ENCODE peak calls at places on chromosomes 13 and 19, in four cellular contexts. M, G, I and D are unnamed samples.

GRCh38 chr13:99982741-99983400 is 1.3 kb downstream of the ZIC2 start:
- DNase-seq in I (no peak), M (no peak), G (no peak), D (no peak)

GRCh38 chr19:29749450-29749849 is 34.4 kb upstream of the C19orf12 start:
- DNase-seq in G (no peak), I (no peak), M (no peak), D (no peak)

GRCh38 chr19:3365447-3366103 is 808 bp upstream of the NFIC start:
- DNase-seq in G (no peak), I (no peak), M (no peak), D (no peak)

GRCh38 chr13:59447031-59447430 is 716.7 kb downstream of the DIAPH3 start:
- DNase-seq in G (no peak), M (no peak), I (no peak), D (no peak)

GRCh38 chr13:41065098-41065497 is 3.8 kb downstream of the WBP4 start:
- DNase-seq in M (no peak), G (no peak), I (no peak), D (no peak)

GRCh38 chr13:74414458-74414857 is 280.3 kb upstream of the KLF12 start:
- DNase-seq in G (no peak), I (no peak), M (no peak), D (no peak)

GRCh38 chr13:41678320-41678719 is 221.0 kb downstream of the RGCC start:
- DNase-seq in M (no peak), I (no peak), G (no peak), D (no peak)

GRCh38 chr19:41998246-41999020 is 4.4 kb upstream of the ATP1A3 start:
- DNase-seq in I (peak), G (no peak), M (peak), D (peak)

GRCh38 chr13:92966900-92967299 is 259.7 kb upstream of the GPC6 start:
- DNase-seq in G (no peak), M (no peak), I (no peak), D (no peak)

DNA sequence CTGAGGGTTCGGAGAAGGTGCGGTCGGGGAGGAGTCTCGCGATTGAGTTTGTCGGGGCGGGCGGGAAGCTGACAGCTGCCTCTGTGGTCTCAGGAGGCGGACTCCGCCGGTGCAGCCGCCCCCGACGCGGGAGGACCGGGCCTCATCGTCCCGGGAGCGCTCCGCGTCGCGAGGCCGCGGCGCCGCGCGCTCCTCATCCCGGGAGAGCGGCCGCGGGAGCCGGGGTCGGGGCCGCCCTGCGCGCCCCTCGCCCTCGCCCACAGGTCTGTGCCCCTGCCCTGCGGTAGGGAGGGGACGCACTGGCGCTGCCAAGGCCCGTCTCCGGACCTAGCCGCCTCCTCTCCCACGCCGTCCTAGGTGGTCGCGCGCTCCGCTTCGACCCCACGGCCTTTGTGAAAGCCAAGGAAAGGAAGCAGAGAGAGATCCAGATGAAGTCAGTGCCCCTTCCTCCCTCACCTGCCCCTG is 6.9 kb downstream of the PGLYRP1 start:
- DNase-seq in M (no peak), G (no peak), I (no peak), D (no peak)
- TF ChIP-seq FOXK2 in M (no peak), G (no peak), I (no peak), D (no peak)

GRCh38 chr19:7211191-7211988 is 82.8 kb downstream of the INSR start:
- DNase-seq in M (no peak), G (no peak), I (no peak), D (no peak)
- TF ChIP-seq FOXK2 in M (no peak), G (no peak), I (no peak), D (no peak)

DNA sequence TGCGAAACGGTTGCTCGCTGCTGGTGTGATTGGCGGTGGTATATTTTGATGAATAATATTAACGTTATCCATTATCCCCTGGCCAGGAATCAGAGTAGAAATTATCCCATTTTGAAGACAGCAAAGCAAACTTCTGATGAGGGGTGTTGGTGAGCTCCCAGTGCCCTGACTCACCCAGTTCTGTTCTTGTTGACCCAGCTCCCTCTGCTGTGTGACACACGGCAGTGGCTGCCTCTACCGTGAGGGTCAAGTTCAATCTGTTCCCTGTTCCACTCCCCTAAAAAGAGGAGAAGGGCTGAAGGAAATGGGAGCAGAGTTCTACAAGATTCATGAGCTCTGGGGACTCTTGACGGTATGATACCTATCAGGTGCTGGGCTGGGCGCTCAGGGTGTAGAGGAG is 2.0 kb downstream of the CAMSAP3 start:
- DNase-seq in M (no peak), I (no peak), G (no peak), D (peak)
- TF ChIP-seq FOXK2 in M (no peak), I (no peak), G (no peak), D (no peak)

DNA sequence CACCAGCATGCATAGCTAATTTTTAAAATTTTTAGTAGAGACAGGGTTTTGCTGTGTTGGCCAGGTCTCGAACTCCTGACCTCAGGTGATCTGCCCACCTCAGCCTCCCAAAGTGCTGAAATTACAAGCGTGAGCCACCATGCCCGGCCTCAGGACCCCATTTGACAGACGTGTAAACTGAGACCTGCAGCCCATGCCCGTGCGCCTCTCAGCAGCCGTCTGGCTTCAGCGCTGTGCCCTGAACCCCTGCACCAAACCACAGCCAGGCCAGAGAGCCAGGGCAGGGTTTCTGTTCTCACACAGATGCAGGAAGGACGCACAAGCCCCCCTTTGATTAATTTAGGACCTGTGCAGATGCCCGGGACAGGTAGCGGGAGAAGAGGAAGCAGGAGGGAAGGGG is 7.3 kb upstream of the FFAR1 start:
- DNase-seq in M (no peak), G (no peak), I (no peak), D (no peak)
- TF ChIP-seq FOXK2 in M (no peak), G (no peak), I (no peak), D (no peak)

GRCh38 chr19:39399684-39400465 is 6.8 kb upstream of the ZFP36 start:
- DNase-seq in G (no peak), I (no peak), M (no peak), D (no peak)

GRCh38 chr19:39397360-39398296 is 6.5 kb downstream of the MED29 start:
- DNase-seq in G (no peak), I (peak), M (peak), D (peak)

GRCh38 chr19:39401549-39402416 is 4.9 kb upstream of the ZFP36 start:
- DNase-seq in I (no peak), G (no peak), M (no peak), D (peak)

GRCh38 chr19:39400997-39401548 is 5.6 kb upstream of the ZFP36 start:
- DNase-seq in M (no peak), I (no peak), G (no peak), D (no peak)

GRCh38 chr19:39398297-39398864 is 7.2 kb downstream of the MED29 start:
- DNase-seq in G (no peak), M (no peak), I (no peak), D (peak)
- TF ChIP-seq FOXK2 in G (no peak), M (no peak), I (no peak), D (no peak)

DNA sequence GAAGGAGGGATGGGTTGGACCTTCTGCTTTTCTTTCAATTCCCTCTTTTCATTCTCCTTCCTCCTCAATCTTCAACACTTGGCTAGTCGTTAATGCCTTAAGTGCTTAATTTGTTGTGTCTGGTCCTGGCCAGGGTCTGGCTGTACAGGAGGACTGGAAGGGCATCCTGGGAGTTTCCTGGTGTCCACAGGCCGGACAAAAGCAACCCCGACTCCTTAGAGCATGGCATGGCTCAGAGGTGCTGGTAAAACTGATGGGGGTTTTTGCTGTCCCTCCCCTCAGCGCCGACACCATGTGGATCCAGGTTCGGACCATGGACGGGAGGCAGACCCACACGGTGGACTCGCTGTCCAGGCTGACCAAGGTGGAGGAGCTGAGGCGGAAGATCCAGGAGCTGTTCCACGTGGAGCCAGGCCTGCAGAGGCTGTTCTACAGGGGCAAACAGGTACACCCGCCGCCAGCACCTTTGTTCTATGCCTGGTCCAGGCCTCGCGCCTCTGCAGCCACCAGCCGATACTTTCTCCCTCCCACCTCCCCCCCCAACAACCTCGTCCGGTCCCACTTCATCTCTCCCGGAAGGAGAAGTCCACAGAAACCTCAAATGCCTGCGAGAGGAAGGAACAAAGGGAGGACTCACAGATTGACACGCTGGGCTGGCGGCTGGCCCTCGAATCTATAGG is 1.4 kb downstream of the UHRF1 start:
- DNase-seq in M (no peak), I (no peak), G (no peak), D (no peak)
- TF ChIP-seq FOXK2 in M (no peak), I (no peak), G (no peak), D (no peak)

DNA sequence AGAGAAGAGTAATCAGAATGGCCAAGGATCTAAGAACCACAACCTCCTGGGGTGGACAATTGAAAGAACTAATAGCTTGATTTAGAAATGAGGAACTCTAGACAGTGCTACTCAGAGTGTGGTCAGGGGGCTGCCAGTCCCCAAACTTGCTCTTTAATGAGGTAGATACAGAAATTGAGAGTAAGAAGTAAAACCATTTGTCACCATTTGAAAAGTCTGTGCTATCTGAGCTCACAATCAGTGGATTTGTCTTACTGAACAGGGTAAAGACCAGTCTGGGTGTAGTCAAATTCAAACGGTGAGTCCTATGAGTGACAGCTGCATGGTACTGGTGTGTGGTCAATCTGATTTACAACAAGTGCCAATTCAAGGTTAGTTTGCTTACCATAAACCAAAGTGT is 118.9 kb downstream of the KL start:
- DNase-seq in M (no peak), G (peak), I (no peak), D (no peak)
- TF ChIP-seq FOXK2 in M (no peak), G (no peak), I (no peak), D (no peak)